ENCODE peak calls at places on chromosomes 6 and 20, in seven cellular contexts. H is HEK293T; C is stimulated activated CD8-positive, alpha-beta memory T cell treated with anti-CD3 and anti-CD28 coated beads, Interleukin-15, amount 100 ng/mL, for 1 hour; O is retina; A is GM04504; S is HTR-8/SVneo; W is islet precursor cell. M is an unnamed sample.

GRCh38 chr6:170128811-170129681 is 161.8 kb downstream of the DLL1 start:
- DNase-seq in C (no peak), H (no peak), S (no peak), O (no peak), A (no peak), W (peak; percentile 43), M (no peak)

GRCh38 chr6:44831002-44831610 is 443.6 kb downstream of the CDC5L start:
- DNase-seq in H (no peak), A (peak; percentile 5), C (no peak), W (peak; percentile 80), S (peak; percentile 4), O (peak; percentile 3), M (no peak)

GRCh38 chr20:10474606-10475184 is 39.6 kb downstream of the SLX4IP start:
- DNase-seq in A (no peak), C (no peak), O (no peak), H (no peak), S (no peak), W (no peak), M (peak; percentile 95)

GRCh38 chr20:37257993-37258392 is 3.6 kb downstream of the GHRH start:
- DNase-seq in O (peak; percentile 76), S (no peak), W (peak; percentile 80), A (no peak), C (no peak), H (no peak), M (no peak)

GRCh38 chr6:44373787-44374186 is 13.7 kb upstream of the CDC5L start:
- DNase-seq in H (no peak), S (no peak), W (no peak), C (no peak), A (no peak), O (no peak), M (no peak)

GRCh38 chr6:18115356-18115755 is 7.1 kb downstream of the NHLRC1 start:
- DNase-seq in S (no peak), A (no peak), C (no peak), W (no peak), H (no peak), O (no peak), M (peak; percentile 65)

GRCh38 chr6:32113386-32114352 is 4.5 kb upstream of the TNXB start:
- DNase-seq in S (peak; percentile 88), C (no peak), A (peak; percentile 99), H (no peak), O (no peak), W (peak; percentile 73), M (no peak)

GRCh38 chr6:10720229-10720959 is 2.5 kb upstream of the TMEM14C start:
- DNase-seq in W (no peak), O (peak; percentile 74), S (no peak), H (no peak), C (peak; percentile 17), A (no peak), M (peak; percentile 88)

GRCh38 chr6:143971453-143971852 is 36.6 kb downstream of the PLAGL1 start:
- DNase-seq in C (no peak), A (no peak), H (no peak), W (no peak), O (no peak), S (no peak), M (no peak)

GRCh38 chr6:5469101-5469846 is 208.0 kb downstream of the FARS2 start:
- DNase-seq in S (no peak), A (no peak), O (peak; percentile 47), C (no peak), H (no peak), W (no peak), M (no peak)

GRCh38 chr6:148999501-148999900 is 252.7 kb downstream of the UST start:
- DNase-seq in C (no peak), H (no peak), O (no peak), S (no peak), W (no peak), A (no peak), M (no peak)

GRCh38 chr20:18271160-18271559 is 17.2 kb upstream of the ZNF133 start:
- DNase-seq in A (no peak), S (no peak), C (no peak), H (no peak), W (no peak), O (no peak), M (no peak)

GRCh38 chr6:166627039-166627874 is at the start of gene RPS6KA2:
- DNase-seq in C (peak; percentile 99), H (peak; percentile 99), O (peak; percentile 99), S (peak; percentile 90), W (peak; percentile 100), A (peak; percentile 99), M (peak; percentile 100)

GRCh38 chr6:69835414-69836179 is 30.8 kb upstream of the COL19A1 start:
- DNase-seq in C (no peak), S (peak; percentile 27), O (peak; percentile 23), H (peak; percentile 46), W (no peak), A (peak; percentile 18), M (peak; percentile 43)

GRCh38 chr6:44415424-44415823 is 27.9 kb downstream of the CDC5L start:
- DNase-seq in W (no peak), S (no peak), O (no peak), C (no peak), A (no peak), H (no peak), M (peak; percentile 3)

GRCh38 chr6:151374024-151374423 is 17.3 kb downstream of the ZBTB2 start:
- DNase-seq in O (no peak), C (no peak), S (no peak), A (no peak), H (no peak), W (peak; percentile 74), M (peak; percentile 38)

GRCh38 chr20:18024606-18025127 is 33.0 kb downstream of the OVOL2 start:
- DNase-seq in C (no peak), O (no peak), S (no peak), W (no peak), A (no peak), H (no peak), M (no peak)

GRCh38 chr20:41509801-41510200 is 108.4 kb downstream of the CHD6 start:
- DNase-seq in W (no peak), S (no peak), H (no peak), C (no peak), O (no peak), A (no peak), M (no peak)

GRCh38 chr6:34352305-34352937 is 40.0 kb downstream of the NUDT3 start:
- DNase-seq in H (no peak), A (no peak), S (no peak), C (no peak), W (no peak), O (no peak), M (no peak)

GRCh38 chr6:122845916-122846632 is 57.0 kb downstream of the SMPDL3A start:
- DNase-seq in H (no peak), C (no peak), S (no peak), A (no peak), W (no peak), O (no peak), M (no peak)

GRCh38 chr6:95519228-95520037 is 57.9 kb upstream of the MANEA start:
- DNase-seq in O (no peak), S (no peak), H (no peak), C (no peak), W (no peak), A (no peak), M (no peak)

GRCh38 chr20:35956616-35957015 is 2.3 kb upstream of the SCAND1 start:
- DNase-seq in W (no peak), O (no peak), S (no peak), C (no peak), A (no peak), H (no peak), M (no peak)

GRCh38 chr6:39493174-39493573 is 170.7 kb upstream of the KCNK16 start:
- DNase-seq in A (peak; percentile 17), S (no peak), C (no peak), W (no peak), O (no peak), H (no peak), M (no peak)

GRCh38 chr6:53431704-53432103 is 83.0 kb upstream of the ELOVL5 start:
- DNase-seq in S (no peak), A (no peak), W (no peak), C (no peak), H (no peak), O (no peak), M (no peak)

GRCh38 chr6:107713214-107713962 is 110.7 kb downstream of the SCML4 start:
- DNase-seq in O (no peak), W (no peak), A (no peak), H (no peak), C (no peak), S (no peak), M (peak; percentile 26)

GRCh38 chr6:70474751-70475150 is 61.4 kb downstream of the FAM135A start:
- DNase-seq in O (no peak), A (no peak), W (no peak), H (no peak), C (no peak), S (no peak), M (no peak)